ENCODE peak calls at places on chromosomes 13 and 19, in six cellular contexts. H is psoas muscle; R is LNCaP clone FGC; D is NCI-H1417; P is activated T-cell treated with anti-CD3 and anti-CD28 coated beads, Interleukin-2, amount 50 U/mL, for 1 hour; W is iPS DF 6.9. J is an unnamed sample.

GRCh38 chr19:1774999-1775772 is 21.9 kb downstream of the ONECUT3 start:
- DNase-seq in H (no peak), R (no peak), D (no peak), P (no peak), W (no peak), J (no peak)

GRCh38 chr13:46045424-46045823 is 7.1 kb downstream of the ZC3H13 start:
- DNase-seq in H (no peak), R (no peak), D (no peak), P (no peak), W (no peak), J (no peak)

GRCh38 chr19:53900191-53900860 is 8.8 kb upstream of the CACNG7 start:
- DNase-seq in H (no peak), R (no peak), D (no peak), P (no peak), W (no peak), J (no peak)

GRCh38 chr19:4852484-4852883 is 15.0 kb downstream of the PLIN3 start:
- DNase-seq in H (no peak), R (no peak), D (no peak), P (no peak), W (no peak), J (no peak)

GRCh38 chr13:21077360-21078353 is 16.3 kb upstream of the LATS2 start:
- DNase-seq in H (no peak), R (no peak), D (no peak), P (no peak), W (no peak), J (no peak)

GRCh38 chr19:18772620-18773587 is 18.2 kb downstream of the COMP start:
- DNase-seq in H (no peak), R (peak; percentile 58), D (no peak), P (no peak), W (no peak), J (no peak)

GRCh38 chr13:47146136-47146535 is 249.3 kb upstream of the HTR2A start:
- DNase-seq in H (no peak), R (no peak), D (no peak), P (no peak), W (no peak), J (no peak)

GRCh38 chr13:110365876-110366275 is 58.8 kb downstream of the COL4A2 start:
- DNase-seq in H (no peak), R (no peak), D (no peak), P (no peak), W (no peak), J (no peak)

GRCh38 chr13:101307181-101307701 is 109.1 kb downstream of the NALCN start:
- DNase-seq in H (no peak), R (no peak), D (no peak), P (no peak), W (no peak), J (peak; percentile 94)

GRCh38 chr19:52533901-52534300 is 6.4 kb downstream of the ZNF808 start:
- DNase-seq in H (peak; percentile 42), R (no peak), D (no peak), P (no peak), W (no peak), J (no peak)

GRCh38 chr19:4970558-4971423 is 1.9 kb downstream of the KDM4B start:
- DNase-seq in H (no peak), R (no peak), D (peak; percentile 41), P (no peak), W (no peak), J (no peak)